ENCODE peak calls at places on chromosomes 12 and 14, in seven cellular contexts. X is stimulated activated naive CD8-positive, alpha-beta T cell treated with anti-CD3 and anti-CD28 coated beads, Interleukin-15, Interleukin-2, amounts not matched to agents 100 U/mL and 50 U/mL, for 24 hours; D is HL-60; H is T-cell; N is activated gamma-delta T cell treated with Interleukin-2 at 50 U/mL for 16 hours; F is NCI-H1930; Q is activated CD4-positive, alpha-beta T cell treated with anti-CD3 and anti-CD28 coated beads, Interleukin-2, amount 10 ng/mL, durations not matched to agents 7 days and 5 days. G is an unnamed sample.
A peak's percentile ranks its signal among the peaks of the same experiment; 100 is the strongest.

GRCh38 chr12:28424965-28425364 is 234.7 kb downstream of the CCDC91 start:
- DNase-seq in H (no peak), Q (no peak), N (no peak), D (no peak), X (no peak), F (no peak), G (no peak)

GRCh38 chr14:77268989-77269595 is 1.9 kb downstream of the NGB start:
- DNase-seq in D (no peak), H (no peak), X (no peak), N (no peak), Q (no peak), F (no peak), G (no peak)

GRCh38 chr14:101843665-101844064 is 82.2 kb downstream of the PPP2R5C start:
- DNase-seq in F (no peak), N (peak; percentile 48), D (peak; percentile 25), X (peak; percentile 58), H (peak; percentile 55), Q (peak; percentile 68), G (no peak)

GRCh38 chr14:95069018-95069417 is 88.3 kb downstream of the DICER1 start:
- DNase-seq in X (no peak), Q (no peak), N (no peak), F (no peak), D (no peak), H (no peak), G (no peak)

GRCh38 chr12:92927055-92927435 is 2.0 kb downstream of the EEA1 start:
- DNase-seq in N (no peak), D (peak; percentile 4), Q (peak; percentile 53), F (no peak), X (peak; percentile 59), H (peak; percentile 22), G (no peak)

GRCh38 chr14:65720743-65721142 is 308.2 kb downstream of the FUT8 start:
- DNase-seq in H (no peak), X (no peak), F (no peak), Q (no peak), D (no peak), N (no peak), G (no peak)

GRCh38 chr14:102164241-102164641 is 24.5 kb downstream of the WDR20 start:
- DNase-seq in D (peak; percentile 6), Q (no peak), F (no peak), N (no peak), X (no peak), H (no peak), G (no peak)

GRCh38 chr12:89309452-89309802 is 42.9 kb downstream of the DUSP6 start:
- DNase-seq in H (no peak), N (no peak), D (no peak), Q (no peak), X (no peak), F (no peak), G (no peak)

GRCh38 chr14:72929316-72930080 is 3.2 kb downstream of the DCAF4 start:
- DNase-seq in F (no peak), Q (no peak), X (no peak), D (no peak), N (no peak), H (no peak), G (no peak)

GRCh38 chr14:102078344-102078743 is 8.5 kb downstream of the HSP90AA1 start:
- DNase-seq in D (no peak), N (no peak), H (no peak), X (no peak), F (no peak), Q (no peak), G (no peak)

GRCh38 chr14:22491683-22492483 is 97.1 kb downstream of the DAD1 start:
- DNase-seq in Q (no peak), D (no peak), N (peak; percentile 59), X (no peak), F (no peak), H (no peak), G (no peak)

GRCh38 chr12:6772729-6773661 is 675 bp downstream of the LAG3 start:
- DNase-seq in X (no peak), H (no peak), Q (no peak), F (no peak), N (no peak), D (no peak), G (no peak)

GRCh38 chr14:101962503-101962874 is 1.9 kb upstream of the DYNC1H1 start:
- DNase-seq in D (no peak), N (no peak), F (no peak), Q (no peak), H (no peak), X (no peak), G (no peak)

GRCh38 chr14:96817750-96818666 is 20.8 kb downstream of the VRK1 start:
- DNase-seq in Q (no peak), X (no peak), N (no peak), F (no peak), D (no peak), H (no peak), G (no peak)

GRCh38 chr12:72472350-72472749 is 200.2 kb downstream of the TRHDE start:
- DNase-seq in D (no peak), X (no peak), H (no peak), Q (no peak), F (no peak), N (no peak), G (no peak)

GRCh38 chr12:52350786-52351185 is 16.5 kb downstream of the KRT85 start:
- DNase-seq in F (no peak), X (no peak), N (no peak), D (no peak), H (no peak), Q (no peak), G (no peak)

GRCh38 chr14:23294734-23295561 is 7.7 kb downstream of the PPP1R3E start:
- DNase-seq in D (peak; percentile 54), H (peak; percentile 37), Q (peak; percentile 62), N (peak; percentile 47), F (peak; percentile 13), X (peak; percentile 60), G (no peak)

GRCh38 chr14:41072776-41073175 is 533.9 kb upstream of the LRFN5 start:
- DNase-seq in H (no peak), F (no peak), N (no peak), Q (no peak), D (no peak), X (no peak), G (no peak)

GRCh38 chr14:65439117-65439516 is 26.6 kb downstream of the FUT8 start:
- DNase-seq in Q (no peak), F (no peak), X (no peak), N (no peak), D (no peak), H (no peak), G (no peak)

GRCh38 chr12:71439613-71440392 is at the start of gene LGR5:
- DNase-seq in H (no peak), Q (no peak), D (no peak), N (no peak), X (peak; percentile 23), F (peak; percentile 50), G (peak; percentile 81)